ENCODE peak calls at places on chromosomes 7 and 10, in six cellular contexts. One of them, this sample, is unnamed.
A peak's percentile ranks its signal among the peaks of the same experiment; 100 is the strongest.

GRCh38 chr10:128631801-128632241 is 505.6 kb upstream of the MKI67 start:
- DNase-seq in IMR-90: no peak
- DNase-seq in transverse colon: no peak
- DNase-seq in CD8-positive, alpha-beta memory T cell: no peak
- DNase-seq in upper lobe of left lung: no peak
- DNase-seq in aorta: no peak
- DNase-seq in this sample: no peak

GRCh38 chr7:73703649-73703984 is 15.9 kb downstream of the STX1A start:
- DNase-seq in IMR-90: no peak
- DNase-seq in transverse colon: no peak
- DNase-seq in CD8-positive, alpha-beta memory T cell: no peak
- DNase-seq in upper lobe of left lung: no peak
- DNase-seq in aorta: no peak
- DNase-seq in this sample: no peak

GRCh38 chr7:133676805-133677370 is 424.0 kb downstream of the EXOC4 start:
- DNase-seq in IMR-90: peak; percentile 30
- DNase-seq in transverse colon: no peak
- DNase-seq in CD8-positive, alpha-beta memory T cell: no peak
- DNase-seq in upper lobe of left lung: no peak
- DNase-seq in aorta: no peak
- DNase-seq in this sample: no peak

GRCh38 chr10:60465801-60466200 is 76.1 kb upstream of the ANK3 start:
- DNase-seq in IMR-90: peak; percentile 48
- DNase-seq in transverse colon: no peak
- DNase-seq in CD8-positive, alpha-beta memory T cell: no peak
- DNase-seq in upper lobe of left lung: no peak
- DNase-seq in aorta: no peak
- DNase-seq in this sample: no peak

GRCh38 chr7:57867884-57868701 is 418.1 kb downstream of the ZNF716 start:
- DNase-seq in IMR-90: no peak
- DNase-seq in transverse colon: no peak
- DNase-seq in CD8-positive, alpha-beta memory T cell: no peak
- DNase-seq in upper lobe of left lung: peak; percentile 71
- DNase-seq in aorta: no peak
- DNase-seq in this sample: peak; percentile 34

GRCh38 chr7:101634196-101634717 is 5.2 kb upstream of the MYL10 start:
- DNase-seq in IMR-90: no peak
- DNase-seq in transverse colon: no peak
- DNase-seq in CD8-positive, alpha-beta memory T cell: peak; percentile 34
- DNase-seq in upper lobe of left lung: no peak
- DNase-seq in aorta: no peak
- DNase-seq in this sample: no peak

GRCh38 chr7:148447221-148447845 is 143.2 kb upstream of the C7orf33 start:
- DNase-seq in IMR-90: no peak
- DNase-seq in transverse colon: no peak
- DNase-seq in CD8-positive, alpha-beta memory T cell: no peak
- DNase-seq in upper lobe of left lung: no peak
- DNase-seq in aorta: no peak
- DNase-seq in this sample: no peak

GRCh38 chr10:12214763-12215218 is 18.8 kb downstream of the CDC123 start:
- DNase-seq in IMR-90: peak; percentile 64
- DNase-seq in transverse colon: peak; percentile 19
- DNase-seq in CD8-positive, alpha-beta memory T cell: no peak
- DNase-seq in upper lobe of left lung: no peak
- DNase-seq in aorta: no peak
- DNase-seq in this sample: no peak

GRCh38 chr7:34130558-34131285 is 225.4 kb downstream of the BMPER start:
- DNase-seq in IMR-90: no peak
- DNase-seq in transverse colon: no peak
- DNase-seq in CD8-positive, alpha-beta memory T cell: no peak
- DNase-seq in upper lobe of left lung: no peak
- DNase-seq in aorta: no peak
- DNase-seq in this sample: no peak

GRCh38 chr10:200405-200804 is 65.2 kb downstream of the ZMYND11 start:
- DNase-seq in IMR-90: peak; percentile 33
- DNase-seq in transverse colon: no peak
- DNase-seq in CD8-positive, alpha-beta memory T cell: no peak
- DNase-seq in upper lobe of left lung: no peak
- DNase-seq in aorta: no peak
- DNase-seq in this sample: no peak
- H3K4me1 ChIP-seq in IMR-90: peaks cover 5% of the 10 kb centered on the region
- H3K4me1 ChIP-seq in transverse colon: no peaks in the 10 kb centered on the region
- H3K4me1 ChIP-seq in CD8-positive, alpha-beta memory T cell: no peaks in the 10 kb centered on the region
- H3K4me1 ChIP-seq in upper lobe of left lung: no peaks in the 10 kb centered on the region
- H3K4me1 ChIP-seq in aorta: peaks cover 2% of the 10 kb centered on the region
- H3K4me1 ChIP-seq in this sample: no peaks in the 10 kb centered on the region

GRCh38 chr10:78934499-78934898 is 134.3 kb upstream of the ZMIZ1 start:
- DNase-seq in IMR-90: no peak
- DNase-seq in transverse colon: no peak
- DNase-seq in CD8-positive, alpha-beta memory T cell: no peak
- DNase-seq in upper lobe of left lung: no peak
- DNase-seq in aorta: no peak
- DNase-seq in this sample: no peak

GRCh38 chr10:78937388-78937787 is 131.4 kb upstream of the ZMIZ1 start:
- DNase-seq in IMR-90: no peak
- DNase-seq in transverse colon: no peak
- DNase-seq in CD8-positive, alpha-beta memory T cell: no peak
- DNase-seq in upper lobe of left lung: no peak
- DNase-seq in aorta: no peak
- DNase-seq in this sample: no peak

GRCh38 chr10:78936412-78937342 is 132.1 kb upstream of the ZMIZ1 start:
- DNase-seq in IMR-90: no peak
- DNase-seq in transverse colon: no peak
- DNase-seq in CD8-positive, alpha-beta memory T cell: no peak
- DNase-seq in upper lobe of left lung: no peak
- DNase-seq in aorta: no peak
- DNase-seq in this sample: no peak

GRCh38 chr10:78934994-78935602 is 133.7 kb upstream of the ZMIZ1 start:
- DNase-seq in IMR-90: no peak
- DNase-seq in transverse colon: no peak
- DNase-seq in CD8-positive, alpha-beta memory T cell: no peak
- DNase-seq in upper lobe of left lung: no peak
- DNase-seq in aorta: no peak
- DNase-seq in this sample: no peak

DNA sequence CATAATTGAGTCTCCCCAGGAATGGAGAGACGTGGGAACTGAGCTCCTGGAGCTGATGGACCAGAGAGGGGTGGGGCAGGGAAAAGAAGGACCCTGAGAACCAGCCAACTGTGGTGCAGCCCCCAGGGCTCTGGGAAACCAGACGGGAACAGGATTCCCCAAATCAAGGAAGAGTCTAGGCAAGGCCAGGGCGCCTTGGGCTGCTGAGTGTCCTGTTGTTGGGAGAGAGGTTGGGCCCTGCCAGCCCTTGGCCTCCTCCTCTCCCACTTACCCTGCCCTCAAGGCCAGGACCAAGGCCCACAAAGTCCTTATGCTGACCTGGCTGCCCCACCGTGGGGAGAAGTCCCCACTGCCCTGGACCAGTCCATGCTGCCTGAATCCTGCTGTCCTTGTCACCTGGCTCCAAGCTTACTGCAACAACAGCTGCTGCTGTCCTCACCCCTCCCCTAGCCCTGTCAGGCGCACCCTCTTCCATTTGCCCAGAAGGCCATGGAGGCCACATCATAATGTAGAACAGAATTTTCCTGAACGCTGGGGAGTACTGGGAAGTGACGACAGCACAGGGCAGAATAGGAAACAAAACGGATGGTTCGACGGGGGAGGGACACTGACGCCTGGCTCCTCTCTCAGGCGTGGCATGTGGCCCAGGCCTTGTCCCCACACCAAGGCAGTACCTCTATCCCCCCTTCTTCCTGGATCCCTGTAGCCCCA is 132.9 kb upstream of the ZMIZ1 start:
- DNase-seq in IMR-90: no peak
- DNase-seq in transverse colon: no peak
- DNase-seq in CD8-positive, alpha-beta memory T cell: no peak
- DNase-seq in upper lobe of left lung: no peak
- DNase-seq in aorta: no peak
- DNase-seq in this sample: no peak
- H3K4me1 ChIP-seq in IMR-90: peaks cover 23% of the 10 kb centered on the region
- H3K4me1 ChIP-seq in transverse colon: peaks cover 9% of the 10 kb centered on the region
- H3K4me1 ChIP-seq in CD8-positive, alpha-beta memory T cell: peaks cover 6% of the 10 kb centered on the region
- H3K4me1 ChIP-seq in upper lobe of left lung: peaks cover 30% of the 10 kb centered on the region
- H3K4me1 ChIP-seq in aorta: no peaks in the 10 kb centered on the region
- H3K4me1 ChIP-seq in this sample: peaks cover 58% of the 10 kb centered on the region

GRCh38 chr10:102773986-102774385 is 30.2 kb downstream of the WBP1L start:
- DNase-seq in IMR-90: peak; percentile 23
- DNase-seq in transverse colon: peak; percentile 29
- DNase-seq in CD8-positive, alpha-beta memory T cell: no peak
- DNase-seq in upper lobe of left lung: no peak
- DNase-seq in aorta: peak; percentile 79
- DNase-seq in this sample: no peak

GRCh38 chr10:102773320-102773719 is 29.6 kb downstream of the WBP1L start:
- DNase-seq in IMR-90: peak; percentile 17
- DNase-seq in transverse colon: no peak
- DNase-seq in CD8-positive, alpha-beta memory T cell: no peak
- DNase-seq in upper lobe of left lung: no peak
- DNase-seq in aorta: no peak
- DNase-seq in this sample: no peak

GRCh38 chr10:102776779-102777417 is 33.1 kb downstream of the WBP1L start:
- DNase-seq in IMR-90: peak; percentile 98
- DNase-seq in transverse colon: peak; percentile 71
- DNase-seq in CD8-positive, alpha-beta memory T cell: no peak
- DNase-seq in upper lobe of left lung: no peak
- DNase-seq in aorta: peak; percentile 89
- DNase-seq in this sample: peak; percentile 80

GRCh38 chr10:102775973-102776669 is 32.4 kb downstream of the WBP1L start:
- DNase-seq in IMR-90: peak; percentile 91
- DNase-seq in transverse colon: peak; percentile 59
- DNase-seq in CD8-positive, alpha-beta memory T cell: no peak
- DNase-seq in upper lobe of left lung: peak; percentile 53
- DNase-seq in aorta: peak; percentile 93
- DNase-seq in this sample: peak; percentile 63

GRCh38 chr10:102775201-102775972 is 31.6 kb downstream of the WBP1L start:
- DNase-seq in IMR-90: peak; percentile 15
- DNase-seq in transverse colon: peak; percentile 21
- DNase-seq in CD8-positive, alpha-beta memory T cell: no peak
- DNase-seq in upper lobe of left lung: no peak
- DNase-seq in aorta: peak; percentile 81
- DNase-seq in this sample: no peak
- H3K4me1 ChIP-seq in IMR-90: peaks cover 22% of the 10 kb centered on the region
- H3K4me1 ChIP-seq in transverse colon: peaks cover 58% of the 10 kb centered on the region
- H3K4me1 ChIP-seq in CD8-positive, alpha-beta memory T cell: peaks cover 35% of the 10 kb centered on the region
- H3K4me1 ChIP-seq in upper lobe of left lung: peaks cover 59% of the 10 kb centered on the region
- H3K4me1 ChIP-seq in aorta: no peaks in the 10 kb centered on the region
- H3K4me1 ChIP-seq in this sample: peaks cover 88% of the 10 kb centered on the region

DNA sequence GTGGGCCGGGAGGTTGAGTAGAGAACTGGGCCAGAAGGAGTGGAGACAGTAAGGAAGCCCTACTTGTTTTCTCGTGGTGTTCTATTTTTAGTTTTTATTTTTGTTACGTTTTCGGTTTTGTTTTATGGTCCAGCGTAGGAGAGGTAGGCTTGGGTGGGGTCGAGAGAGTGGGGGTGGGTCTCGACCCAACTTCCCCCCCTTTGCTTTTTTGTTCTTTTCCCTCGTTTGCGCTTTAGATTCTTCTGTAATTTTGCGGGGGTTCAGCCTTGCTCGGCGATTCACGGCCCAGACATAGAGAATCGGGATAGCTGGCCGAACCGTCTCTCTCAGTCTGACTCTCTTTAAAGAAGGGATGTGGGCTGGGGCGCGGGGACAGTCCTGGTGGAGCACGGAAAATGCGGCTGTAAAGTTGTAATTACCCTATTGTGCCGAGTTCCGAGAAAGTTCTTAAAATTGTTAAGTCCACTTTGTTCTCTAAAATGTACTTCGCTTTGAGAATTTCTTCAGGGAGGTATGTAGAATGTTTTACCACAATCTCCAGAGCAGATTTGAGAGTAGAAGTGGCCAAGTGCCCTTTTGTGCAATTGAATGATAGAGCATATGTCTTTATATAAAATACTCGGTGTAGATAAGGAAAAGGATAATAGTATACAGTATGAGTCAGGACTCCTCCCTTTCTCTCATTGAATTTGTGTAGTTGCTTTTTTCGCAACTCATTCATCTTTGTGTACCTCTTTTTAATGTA is 816 bp downstream of the DMTF1 start:
- DNase-seq in IMR-90: peak; percentile 17
- DNase-seq in transverse colon: peak; percentile 33
- DNase-seq in CD8-positive, alpha-beta memory T cell: peak; percentile 56
- DNase-seq in upper lobe of left lung: peak; percentile 8
- DNase-seq in aorta: peak; percentile 48
- DNase-seq in this sample: peak; percentile 50
- H3K4me1 ChIP-seq in IMR-90: peaks cover 2% of the 10 kb centered on the region
- H3K4me1 ChIP-seq in transverse colon: peaks cover 51% of the 10 kb centered on the region
- H3K4me1 ChIP-seq in CD8-positive, alpha-beta memory T cell: peaks cover 40% of the 10 kb centered on the region
- H3K4me1 ChIP-seq in upper lobe of left lung: peaks cover 41% of the 10 kb centered on the region
- H3K4me1 ChIP-seq in aorta: no peaks in the 10 kb centered on the region
- H3K4me1 ChIP-seq in this sample: peaks cover 50% of the 10 kb centered on the region

DNA sequence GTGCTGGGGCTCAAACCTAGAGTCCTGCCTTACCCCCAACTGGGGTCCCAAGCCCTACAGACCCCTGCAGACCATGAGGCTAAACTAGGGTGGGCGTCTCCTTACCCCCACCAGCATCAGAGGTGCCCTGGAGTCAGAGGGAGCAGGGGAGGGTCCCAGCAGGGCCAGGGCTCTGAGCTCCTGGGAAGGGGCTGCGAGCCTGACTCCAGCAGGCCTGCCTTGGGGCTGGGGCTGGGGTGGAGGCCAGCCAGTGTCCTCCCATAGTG is 1.3 kb downstream of the SNCG start:
- DNase-seq in IMR-90: no peak
- DNase-seq in transverse colon: no peak
- DNase-seq in CD8-positive, alpha-beta memory T cell: no peak
- DNase-seq in upper lobe of left lung: no peak
- DNase-seq in aorta: no peak
- DNase-seq in this sample: no peak
- H3K4me1 ChIP-seq in IMR-90: peaks cover 14% of the 10 kb centered on the region
- H3K4me1 ChIP-seq in transverse colon: peaks cover 21% of the 10 kb centered on the region
- H3K4me1 ChIP-seq in CD8-positive, alpha-beta memory T cell: no peaks in the 10 kb centered on the region
- H3K4me1 ChIP-seq in upper lobe of left lung: peaks cover 21% of the 10 kb centered on the region
- H3K4me1 ChIP-seq in aorta: no peaks in the 10 kb centered on the region
- H3K4me1 ChIP-seq in this sample: peaks cover 42% of the 10 kb centered on the region

GRCh38 chr10:103057980-103058568 is 135.0 kb downstream of the NT5C2 start:
- DNase-seq in IMR-90: peak; percentile 64
- DNase-seq in transverse colon: no peak
- DNase-seq in CD8-positive, alpha-beta memory T cell: no peak
- DNase-seq in upper lobe of left lung: no peak
- DNase-seq in aorta: no peak
- DNase-seq in this sample: no peak
- H3K4me1 ChIP-seq in IMR-90: peaks cover 15% of the 10 kb centered on the region
- H3K4me1 ChIP-seq in transverse colon: peaks cover 6% of the 10 kb centered on the region
- H3K4me1 ChIP-seq in CD8-positive, alpha-beta memory T cell: peaks cover 10% of the 10 kb centered on the region
- H3K4me1 ChIP-seq in upper lobe of left lung: peaks cover 8% of the 10 kb centered on the region
- H3K4me1 ChIP-seq in aorta: no peaks in the 10 kb centered on the region
- H3K4me1 ChIP-seq in this sample: peaks cover 15% of the 10 kb centered on the region

DNA sequence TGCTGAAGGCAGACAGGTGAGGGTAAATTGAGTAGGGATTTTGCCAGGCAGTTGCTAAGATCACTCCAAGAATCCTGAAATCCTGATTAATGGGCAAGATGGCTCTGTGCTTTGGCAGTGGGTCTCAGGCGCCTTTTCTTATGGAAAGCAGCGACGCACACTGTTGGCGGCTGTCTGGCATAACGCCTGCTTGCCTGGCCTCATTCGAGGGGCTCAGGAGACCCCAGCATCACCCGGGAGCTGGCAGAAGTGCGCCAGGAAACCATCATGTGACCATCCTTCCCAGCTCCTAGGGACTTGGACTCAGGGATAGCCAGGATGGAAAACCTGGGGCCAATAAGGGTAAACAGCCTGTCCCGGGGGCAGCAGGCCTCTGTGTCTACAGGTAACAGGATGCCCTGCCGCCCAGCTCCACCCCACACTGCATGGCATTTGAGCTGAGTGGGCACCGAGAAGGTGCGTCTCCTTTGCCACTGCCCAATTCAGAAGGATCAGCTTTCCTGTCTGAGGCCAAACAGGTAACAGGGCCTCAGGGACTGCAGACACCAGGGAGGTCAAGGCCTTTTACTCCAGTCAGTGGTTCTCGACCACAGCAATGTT is 98.6 kb downstream of the FAM53B start:
- DNase-seq in IMR-90: no peak
- DNase-seq in transverse colon: no peak
- DNase-seq in CD8-positive, alpha-beta memory T cell: no peak
- DNase-seq in upper lobe of left lung: no peak
- DNase-seq in aorta: no peak
- DNase-seq in this sample: no peak
- H3K4me1 ChIP-seq in IMR-90: peaks cover 35% of the 10 kb centered on the region
- H3K4me1 ChIP-seq in transverse colon: peaks cover 71% of the 10 kb centered on the region
- H3K4me1 ChIP-seq in CD8-positive, alpha-beta memory T cell: peaks cover 90% of the 10 kb centered on the region
- H3K4me1 ChIP-seq in upper lobe of left lung: peaks cover 79% of the 10 kb centered on the region
- H3K4me1 ChIP-seq in aorta: no peaks in the 10 kb centered on the region
- H3K4me1 ChIP-seq in this sample: peaks cover 98% of the 10 kb centered on the region

This sample was measured in lower lobe of right lung.